ENCODE peak calls at places on chromosomes 7 and 10, in nine cellular contexts. K is GM19239; Y is nephron progenitor cell; V is NK-92 treated with Interleukin-12 subunit alpha and Interleukin-12 subunit beta, amount 100 ng/mL, for 24 hours; O is esophagus muscularis mucosa; X is A172; H is activated CD4-positive, alpha-beta T cell treated with anti-CD3 and anti-CD28 coated beads, Interleukin-2, amount 10 ng/mL, durations not matched to agents 7 days and 5 days; R is endothelial cell; L is IMR-90. W is an unnamed sample.
A peak's percentile ranks its signal among the peaks of the same experiment; 100 is the strongest.

GRCh38 chr7:44587843-44588711 is 6.0 kb upstream of the TMED4 start:
- DNase-seq in K (no peak), Y (no peak), V (no peak), O (no peak), X (peak; percentile 76), H (peak; percentile 78), R (peak; percentile 21), L (peak; percentile 66), W (peak; percentile 50)

GRCh38 chr7:46150721-46151120 is 229.6 kb upstream of the IGFBP3 start:
- DNase-seq in K (no peak), Y (no peak), V (no peak), O (no peak), X (no peak), H (no peak), R (no peak), L (no peak), W (no peak)

GRCh38 chr7:26198133-26198780 is 2.3 kb downstream of the HNRNPA2B1 start:
- DNase-seq in K (no peak), Y (no peak), V (no peak), O (no peak), X (peak; percentile 33), H (peak; percentile 54), R (no peak), L (no peak), W (no peak)

GRCh38 chr7:148772297-148773089 is 73.8 kb downstream of the CUL1 start:
- DNase-seq in K (no peak), Y (no peak), V (peak; percentile 64), O (no peak), X (peak; percentile 97), H (no peak), R (no peak), L (peak; percentile 98), W (no peak)

GRCh38 chr7:79176859-79177477 is 276.5 kb downstream of the MAGI2 start:
- DNase-seq in K (no peak), Y (peak; percentile 3), V (no peak), O (no peak), X (peak; percentile 53), H (no peak), R (peak; percentile 9), L (peak; percentile 68), W (peak; percentile 27)

GRCh38 chr10:27611209-27611608 is 107.1 kb downstream of the RAB18 start:
- DNase-seq in K (no peak), Y (no peak), V (no peak), O (no peak), X (peak; percentile 67), H (no peak), R (no peak), L (peak; percentile 85), W (peak; percentile 15)

GRCh38 chr7:84637568-84638338 is 443.2 kb upstream of the SEMA3A start:
- DNase-seq in K (no peak), Y (no peak), V (no peak), O (no peak), X (peak; percentile 94), H (no peak), R (no peak), L (peak; percentile 90), W (no peak)

GRCh38 chr10:129755075-129756020 is 208.7 kb downstream of the EBF3 start:
- DNase-seq in K (no peak), Y (no peak), V (no peak), O (peak; percentile 78), X (no peak), H (peak; percentile 3), R (no peak), L (no peak), W (no peak)

GRCh38 chr7:102431617-102432298 is 1.6 kb upstream of the ORAI2 start:
- DNase-seq in K (no peak), Y (no peak), V (no peak), O (no peak), X (peak; percentile 52), H (peak; percentile 67), R (no peak), L (no peak), W (no peak)

W was measured in SHP77 treated with DMSO at 0.1 percent for 48 hours.